ENCODE peak calls at places on chromosomes 12 and 14, in six cellular contexts. R, I, M, S, T and J are unnamed samples.

GRCh38 chr14:95290769-95291440 is 28.8 kb downstream of the CLMN start:
- DNase-seq in R (peak; percentile 78), I (no peak), M (no peak), S (no peak), T (peak; percentile 18), J (peak; percentile 52)

GRCh38 chr12:104596128-104596799 is 139.5 kb downstream of the CHST11 start:
- DNase-seq in R (peak; percentile 41), I (no peak), M (no peak), S (no peak), T (no peak), J (no peak)

GRCh38 chr12:105764216-105764835 is 374.4 kb downstream of the NUAK1 start:
- DNase-seq in R (no peak), I (no peak), M (no peak), S (no peak), T (no peak), J (no peak)

GRCh38 chr14:56708704-56709103 is 101.6 kb downstream of the OTX2 start:
- DNase-seq in R (no peak), I (no peak), M (no peak), S (no peak), T (no peak), J (no peak)

GRCh38 chr12:127035011-127035879 is 1231.7 kb upstream of the TMEM132C start:
- DNase-seq in R (no peak), I (no peak), M (no peak), S (no peak), T (no peak), J (no peak)

GRCh38 chr14:24605435-24606190 is 3.9 kb downstream of the GZMH start:
- DNase-seq in R (no peak), I (peak; percentile 21), M (no peak), S (peak; percentile 9), T (peak; percentile 38), J (no peak)

GRCh38 chr14:20262642-20263128 is 23.6 kb downstream of the OR11H4 start:
- DNase-seq in R (no peak), I (no peak), M (no peak), S (no peak), T (no peak), J (no peak)

GRCh38 chr12:127127887-127128286 is 1139.1 kb upstream of the TMEM132C start:
- DNase-seq in R (no peak), I (no peak), M (no peak), S (no peak), T (peak; percentile 22), J (no peak)

GRCh38 chr14:103891667-103892215 is 36.5 kb upstream of the TDRD9 start:
- DNase-seq in R (no peak), I (no peak), M (no peak), S (no peak), T (no peak), J (no peak)

GRCh38 chr12:105740970-105741725 is 397.6 kb downstream of the NUAK1 start:
- DNase-seq in R (peak; percentile 65), I (no peak), M (no peak), S (no peak), T (no peak), J (no peak)

GRCh38 chr12:106764738-106765137 is 9.7 kb upstream of the RIC8B start:
- DNase-seq in R (no peak), I (no peak), M (no peak), S (no peak), T (no peak), J (no peak)